ENCODE peak calls at places on chromosome 7, in ten cellular contexts. One of them, this sample, is unnamed.

GRCh38 chr7:84110400-84110799 is 84.2 kb downstream of the SEMA3A start:
- DNase-seq in kidney: no peak
- DNase-seq in stomach: no peak
- DNase-seq in sigmoid colon: no peak
- DNase-seq in ovary: no peak
- DNase-seq in Calu3: no peak
- DNase-seq in AG04450: no peak
- DNase-seq in body of pancreas: no peak
- DNase-seq in cardiac fibroblast: no peak
- DNase-seq in fibroblast of lung: no peak
- DNase-seq in this sample: no peak

GRCh38 chr7:98628916-98629525 is 11.9 kb downstream of the NPTX2 start:
- DNase-seq in kidney: no peak
- DNase-seq in stomach: peak
- DNase-seq in sigmoid colon: no peak
- DNase-seq in ovary: no peak
- DNase-seq in Calu3: no peak
- DNase-seq in AG04450: no peak
- DNase-seq in body of pancreas: no peak
- DNase-seq in cardiac fibroblast: no peak
- DNase-seq in fibroblast of lung: no peak
- DNase-seq in this sample: no peak

GRCh38 chr7:20219446-20220292 is 2.5 kb upstream of the MACC1 start:
- DNase-seq in kidney: peak
- DNase-seq in stomach: peak
- DNase-seq in sigmoid colon: peak
- DNase-seq in ovary: no peak
- DNase-seq in Calu3: peak
- DNase-seq in AG04450: peak
- DNase-seq in body of pancreas: peak
- DNase-seq in cardiac fibroblast: peak
- DNase-seq in fibroblast of lung: peak
- DNase-seq in this sample: peak

GRCh38 chr7:80722596-80723141 is 84.2 kb downstream of the CD36 start:
- DNase-seq in kidney: no peak
- DNase-seq in stomach: peak
- DNase-seq in sigmoid colon: peak
- DNase-seq in ovary: peak
- DNase-seq in Calu3: peak
- DNase-seq in AG04450: peak
- DNase-seq in body of pancreas: peak
- DNase-seq in cardiac fibroblast: peak
- DNase-seq in fibroblast of lung: peak
- DNase-seq in this sample: peak

GRCh38 chr7:4683043-4683883 is 1.2 kb downstream of the FOXK1 start:
- DNase-seq in kidney: peak
- DNase-seq in stomach: no peak
- DNase-seq in sigmoid colon: peak
- DNase-seq in ovary: peak
- DNase-seq in Calu3: peak
- DNase-seq in AG04450: no peak
- DNase-seq in body of pancreas: no peak
- DNase-seq in cardiac fibroblast: peak
- DNase-seq in fibroblast of lung: no peak
- DNase-seq in this sample: no peak

GRCh38 chr7:134778941-134779740 is at the start of gene CALD1:
- DNase-seq in kidney: peak
- DNase-seq in stomach: peak
- DNase-seq in sigmoid colon: peak
- DNase-seq in ovary: peak
- DNase-seq in Calu3: peak
- DNase-seq in AG04450: peak
- DNase-seq in body of pancreas: peak
- DNase-seq in cardiac fibroblast: peak
- DNase-seq in fibroblast of lung: peak
- DNase-seq in this sample: peak

GRCh38 chr7:157397751-157398691 is 61.2 kb downstream of the DNAJB6 start:
- DNase-seq in kidney: peak
- DNase-seq in stomach: peak
- DNase-seq in sigmoid colon: peak
- DNase-seq in ovary: peak
- DNase-seq in Calu3: peak
- DNase-seq in AG04450: peak
- DNase-seq in body of pancreas: peak
- DNase-seq in cardiac fibroblast: peak
- DNase-seq in fibroblast of lung: peak
- DNase-seq in this sample: peak

GRCh38 chr7:143415696-143416095 is 7.0 kb upstream of the EPHA1 start:
- DNase-seq in kidney: no peak
- DNase-seq in stomach: no peak
- DNase-seq in sigmoid colon: no peak
- DNase-seq in ovary: no peak
- DNase-seq in Calu3: no peak
- DNase-seq in AG04450: no peak
- DNase-seq in body of pancreas: no peak
- DNase-seq in cardiac fibroblast: no peak
- DNase-seq in fibroblast of lung: peak
- DNase-seq in this sample: no peak

GRCh38 chr7:9981950-9982349 is 991.7 kb upstream of the PHF14 start:
- DNase-seq in kidney: no peak
- DNase-seq in stomach: no peak
- DNase-seq in sigmoid colon: no peak
- DNase-seq in ovary: no peak
- DNase-seq in Calu3: no peak
- DNase-seq in AG04450: no peak
- DNase-seq in body of pancreas: no peak
- DNase-seq in cardiac fibroblast: no peak
- DNase-seq in fibroblast of lung: peak
- DNase-seq in this sample: no peak

GRCh38 chr7:25392571-25393338 is 164.5 kb upstream of the NPVF start:
- DNase-seq in kidney: no peak
- DNase-seq in stomach: no peak
- DNase-seq in sigmoid colon: no peak
- DNase-seq in ovary: peak
- DNase-seq in Calu3: no peak
- DNase-seq in AG04450: no peak
- DNase-seq in body of pancreas: peak
- DNase-seq in cardiac fibroblast: peak
- DNase-seq in fibroblast of lung: no peak
- DNase-seq in this sample: no peak

GRCh38 chr7:131502810-131503545 is 53.5 kb downstream of the PODXL start:
- DNase-seq in kidney: peak
- DNase-seq in stomach: no peak
- DNase-seq in sigmoid colon: no peak
- DNase-seq in ovary: peak
- DNase-seq in Calu3: no peak
- DNase-seq in AG04450: no peak
- DNase-seq in body of pancreas: peak
- DNase-seq in cardiac fibroblast: peak
- DNase-seq in fibroblast of lung: no peak
- DNase-seq in this sample: peak

GRCh38 chr7:82388138-82388537 is 55.4 kb downstream of the CACNA2D1 start:
- DNase-seq in kidney: no peak
- DNase-seq in stomach: no peak
- DNase-seq in sigmoid colon: no peak
- DNase-seq in ovary: no peak
- DNase-seq in Calu3: no peak
- DNase-seq in AG04450: no peak
- DNase-seq in body of pancreas: no peak
- DNase-seq in cardiac fibroblast: no peak
- DNase-seq in fibroblast of lung: no peak
- DNase-seq in this sample: peak

GRCh38 chr7:148963583-148964509 is 64.5 kb downstream of the PDIA4 start:
- DNase-seq in kidney: peak
- DNase-seq in stomach: no peak
- DNase-seq in sigmoid colon: no peak
- DNase-seq in ovary: no peak
- DNase-seq in Calu3: no peak
- DNase-seq in AG04450: no peak
- DNase-seq in body of pancreas: peak
- DNase-seq in cardiac fibroblast: peak
- DNase-seq in fibroblast of lung: peak
- DNase-seq in this sample: peak

GRCh38 chr7:100189061-100189460 is 11.3 kb downstream of the STAG3 start:
- DNase-seq in kidney: no peak
- DNase-seq in stomach: no peak
- DNase-seq in sigmoid colon: no peak
- DNase-seq in ovary: no peak
- DNase-seq in Calu3: no peak
- DNase-seq in AG04450: no peak
- DNase-seq in body of pancreas: no peak
- DNase-seq in cardiac fibroblast: no peak
- DNase-seq in fibroblast of lung: no peak
- DNase-seq in this sample: no peak
- TF ChIP-seq CTCF in kidney: no peak
- TF ChIP-seq CTCF in stomach: no peak
- TF ChIP-seq CTCF in sigmoid colon: no peak
- TF ChIP-seq CTCF in ovary: no peak
- TF ChIP-seq CTCF in Calu3: no peak
- TF ChIP-seq CTCF in AG04450: peak
- TF ChIP-seq CTCF in body of pancreas: no peak
- TF ChIP-seq CTCF in cardiac fibroblast: no peak
- TF ChIP-seq CTCF in fibroblast of lung: no peak
- TF ChIP-seq CTCF in this sample: peak

GRCh38 chr7:103446046-103446520 is at the start of gene SLC26A5:
- DNase-seq in kidney: peak
- DNase-seq in stomach: peak
- DNase-seq in sigmoid colon: no peak
- DNase-seq in ovary: no peak
- DNase-seq in Calu3: peak
- DNase-seq in AG04450: no peak
- DNase-seq in body of pancreas: peak
- DNase-seq in cardiac fibroblast: no peak
- DNase-seq in fibroblast of lung: no peak
- DNase-seq in this sample: no peak
- TF ChIP-seq CTCF in kidney: no peak
- TF ChIP-seq CTCF in stomach: no peak
- TF ChIP-seq CTCF in sigmoid colon: no peak
- TF ChIP-seq CTCF in ovary: no peak
- TF ChIP-seq CTCF in Calu3: no peak
- TF ChIP-seq CTCF in AG04450: no peak
- TF ChIP-seq CTCF in body of pancreas: no peak
- TF ChIP-seq CTCF in cardiac fibroblast: no peak
- TF ChIP-seq CTCF in fibroblast of lung: no peak
- TF ChIP-seq CTCF in this sample: no peak

GRCh38 chr7:129606801-129607200 is 4.7 kb upstream of the NRF1 start:
- DNase-seq in kidney: no peak
- DNase-seq in stomach: no peak
- DNase-seq in sigmoid colon: no peak
- DNase-seq in ovary: no peak
- DNase-seq in Calu3: no peak
- DNase-seq in AG04450: no peak
- DNase-seq in body of pancreas: no peak
- DNase-seq in cardiac fibroblast: no peak
- DNase-seq in fibroblast of lung: no peak
- DNase-seq in this sample: no peak

GRCh38 chr7:129605960-129606644 is 5.4 kb upstream of the NRF1 start:
- DNase-seq in kidney: no peak
- DNase-seq in stomach: no peak
- DNase-seq in sigmoid colon: no peak
- DNase-seq in ovary: no peak
- DNase-seq in Calu3: no peak
- DNase-seq in AG04450: no peak
- DNase-seq in body of pancreas: no peak
- DNase-seq in cardiac fibroblast: no peak
- DNase-seq in fibroblast of lung: no peak
- DNase-seq in this sample: no peak

GRCh38 chr7:129605038-129605437 is 6.5 kb upstream of the NRF1 start:
- DNase-seq in kidney: no peak
- DNase-seq in stomach: no peak
- DNase-seq in sigmoid colon: no peak
- DNase-seq in ovary: no peak
- DNase-seq in Calu3: no peak
- DNase-seq in AG04450: no peak
- DNase-seq in body of pancreas: no peak
- DNase-seq in cardiac fibroblast: no peak
- DNase-seq in fibroblast of lung: no peak
- DNase-seq in this sample: no peak

GRCh38 chr7:129609666-129610065 is 1.9 kb upstream of the NRF1 start:
- DNase-seq in kidney: no peak
- DNase-seq in stomach: no peak
- DNase-seq in sigmoid colon: no peak
- DNase-seq in ovary: no peak
- DNase-seq in Calu3: no peak
- DNase-seq in AG04450: no peak
- DNase-seq in body of pancreas: no peak
- DNase-seq in cardiac fibroblast: no peak
- DNase-seq in fibroblast of lung: peak
- DNase-seq in this sample: no peak

DNA sequence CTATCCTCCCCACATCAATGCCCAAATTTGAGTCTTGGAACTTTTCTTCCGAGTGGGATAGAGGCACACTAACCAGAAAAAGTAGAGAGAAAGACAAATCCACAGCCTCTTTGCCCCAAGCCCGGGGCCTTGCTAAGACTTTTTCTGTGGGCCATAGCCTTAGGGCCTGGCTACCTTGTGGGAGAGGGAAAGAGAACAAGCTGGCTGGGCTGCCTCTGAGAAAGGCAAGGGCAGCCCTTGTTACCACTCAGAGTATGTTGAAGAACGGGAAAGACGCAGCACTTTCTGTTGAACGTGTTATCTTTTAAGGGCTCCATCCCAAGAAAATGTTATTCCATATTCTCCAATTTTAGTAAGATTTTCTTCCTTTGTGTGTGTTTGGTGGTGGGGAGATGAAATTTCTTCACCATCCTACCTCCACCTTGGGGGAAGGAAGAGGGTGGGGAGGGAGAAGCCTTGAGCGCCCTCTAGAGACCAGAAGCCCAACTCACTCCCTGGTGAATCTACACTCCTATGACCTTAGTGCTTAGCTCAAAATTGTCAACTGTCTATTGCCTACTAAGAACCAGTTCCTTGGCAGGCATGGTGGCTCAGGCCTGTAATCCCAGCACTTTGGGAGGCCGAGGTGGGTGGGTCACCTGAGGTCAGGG is 3.9 kb upstream of the NRF1 start:
- DNase-seq in kidney: no peak
- DNase-seq in stomach: no peak
- DNase-seq in sigmoid colon: no peak
- DNase-seq in ovary: no peak
- DNase-seq in Calu3: peak
- DNase-seq in AG04450: no peak
- DNase-seq in body of pancreas: peak
- DNase-seq in cardiac fibroblast: peak
- DNase-seq in fibroblast of lung: no peak
- DNase-seq in this sample: peak
- TF ChIP-seq CTCF in kidney: no peak
- TF ChIP-seq CTCF in stomach: no peak
- TF ChIP-seq CTCF in sigmoid colon: no peak
- TF ChIP-seq CTCF in ovary: no peak
- TF ChIP-seq CTCF in Calu3: peak
- TF ChIP-seq CTCF in AG04450: peak
- TF ChIP-seq CTCF in body of pancreas: peak
- TF ChIP-seq CTCF in cardiac fibroblast: peak
- TF ChIP-seq CTCF in fibroblast of lung: peak
- TF ChIP-seq CTCF in this sample: peak

DNA sequence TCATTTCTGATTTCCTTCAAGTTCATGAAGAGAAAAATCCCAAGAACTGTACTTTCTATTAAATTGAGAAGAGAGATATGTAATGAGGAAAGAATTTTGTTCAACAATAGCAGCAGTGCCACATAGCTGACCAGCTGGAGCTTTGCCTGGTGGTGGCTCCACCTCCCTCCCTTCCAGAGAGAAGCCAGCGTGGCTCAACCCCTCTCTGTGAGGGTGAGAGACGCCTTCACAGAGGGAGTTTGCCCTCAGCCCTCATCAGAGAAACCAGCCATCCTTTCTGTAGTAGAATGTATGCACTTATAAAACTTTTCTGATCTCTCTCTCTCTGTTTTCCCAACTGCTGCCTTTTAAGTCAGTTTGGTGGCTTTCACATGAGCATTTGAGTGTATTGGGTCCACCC is 20.5 kb upstream of the COL1A2 start:
- DNase-seq in kidney: peak
- DNase-seq in stomach: peak
- DNase-seq in sigmoid colon: peak
- DNase-seq in ovary: peak
- DNase-seq in Calu3: no peak
- DNase-seq in AG04450: peak
- DNase-seq in body of pancreas: peak
- DNase-seq in cardiac fibroblast: peak
- DNase-seq in fibroblast of lung: peak
- DNase-seq in this sample: peak
- TF ChIP-seq CTCF in kidney: no peak
- TF ChIP-seq CTCF in stomach: no peak
- TF ChIP-seq CTCF in sigmoid colon: no peak
- TF ChIP-seq CTCF in ovary: no peak
- TF ChIP-seq CTCF in Calu3: no peak
- TF ChIP-seq CTCF in AG04450: peak
- TF ChIP-seq CTCF in body of pancreas: no peak
- TF ChIP-seq CTCF in cardiac fibroblast: no peak
- TF ChIP-seq CTCF in fibroblast of lung: peak
- TF ChIP-seq CTCF in this sample: peak

This sample was measured in choroid plexus epithelial cell.